ENCODE peak calls at places on chromosomes 2 and 18, in four cellular contexts. F is SJSA1, K is psoas muscle, R is endodermal cell. P is an unnamed sample.

GRCh38 chr18:77711096-77711495 is 461.4 kb downstream of the GALR1 start:
- DNase-seq in F (no peak), K (no peak), R (no peak), P (no peak)

GRCh38 chr2:48530033-48530804 is at the start of gene STON1:
- DNase-seq in F (peak; percentile 67), K (peak; percentile 45), R (peak; percentile 79), P (peak; percentile 81)

GRCh38 chr2:200585730-200586643 is at the start of gene AOX1:
- DNase-seq in F (peak; percentile 33), K (peak; percentile 81), R (peak; percentile 92), P (peak; percentile 62)

GRCh38 chr2:84631047-84631446 is 114.7 kb downstream of the DNAH6 start:
- DNase-seq in F (peak; percentile 62), K (no peak), R (no peak), P (no peak)

GRCh38 chr2:44244135-44244871 is 31.0 kb upstream of the SLC3A1 start:
- DNase-seq in F (peak; percentile 60), K (peak; percentile 35), R (peak; percentile 79), P (peak; percentile 59)

GRCh38 chr2:40658917-40659316 is 207.0 kb upstream of the SLC8A1 start:
- DNase-seq in F (no peak), K (no peak), R (peak; percentile 77), P (no peak)

GRCh38 chr18:26159353-26159752 is 25.7 kb downstream of the PSMA8 start:
- DNase-seq in F (no peak), K (no peak), R (no peak), P (no peak)

GRCh38 chr2:73762571-73762970 is 17.3 kb downstream of the DUSP11 start:
- DNase-seq in F (no peak), K (no peak), R (no peak), P (no peak)

GRCh38 chr2:128319773-128320608 is 1.3 kb upstream of the HS6ST1 start:
- DNase-seq in F (no peak), K (no peak), R (peak; percentile 67), P (no peak)

GRCh38 chr2:128630974-128631697 is 312.5 kb upstream of the HS6ST1 start:
- DNase-seq in F (no peak), K (no peak), R (peak; percentile 38), P (peak; percentile 9)

GRCh38 chr18:63160172-63160995 is 159.2 kb downstream of the BCL2 start:
- DNase-seq in F (no peak), K (no peak), R (no peak), P (no peak)

GRCh38 chr2:189613650-189614420 is 33.2 kb upstream of the SLC40A1 start:
- DNase-seq in F (no peak), K (no peak), R (no peak), P (peak; percentile 53)

GRCh38 chr2:113376935-113377445 is 60.5 kb upstream of the ZNG1B start:
- DNase-seq in F (no peak), K (no peak), R (no peak), P (no peak)

GRCh38 chr2:64595397-64596160 is 58.1 kb downstream of the SERTAD2 start:
- DNase-seq in F (peak; percentile 8), K (no peak), R (no peak), P (no peak)

GRCh38 chr2:111198701-111199100 is 78.0 kb downstream of the BCL2L11 start:
- DNase-seq in F (no peak), K (no peak), R (peak; percentile 18), P (no peak)

GRCh38 chr2:128304715-128305554 is 13.7 kb downstream of the HS6ST1 start:
- DNase-seq in F (peak; percentile 86), K (peak; percentile 86), R (peak; percentile 75), P (peak; percentile 87)

GRCh38 chr18:58135170-58135569 is 91.1 kb downstream of the NEDD4L start:
- DNase-seq in F (peak; percentile 29), K (no peak), R (no peak), P (no peak)

GRCh38 chr2:10303174-10303633 is 500 bp downstream of the HPCAL1 start:
- DNase-seq in F (no peak), K (no peak), R (no peak), P (peak; percentile 63)

GRCh38 chr2:241540766-241541561 is 17.6 kb upstream of the BOK start:
- DNase-seq in F (peak; percentile 44), K (peak; percentile 72), R (peak; percentile 97), P (no peak)

GRCh38 chr2:219296631-219297391 is 12.4 kb downstream of the PTPRN start:
- DNase-seq in F (no peak), K (no peak), R (no peak), P (peak; percentile 77)

GRCh38 chr2:28369355-28369754 is 23.3 kb upstream of the FOSL2 start:
- DNase-seq in F (no peak), K (no peak), R (no peak), P (no peak)
- H3K27ac ChIP-seq in F (no peak overlapping the region), K (peak overlapping the region; percentile 63), R (no peak overlapping the region), P (no peak overlapping the region)

DNA sequence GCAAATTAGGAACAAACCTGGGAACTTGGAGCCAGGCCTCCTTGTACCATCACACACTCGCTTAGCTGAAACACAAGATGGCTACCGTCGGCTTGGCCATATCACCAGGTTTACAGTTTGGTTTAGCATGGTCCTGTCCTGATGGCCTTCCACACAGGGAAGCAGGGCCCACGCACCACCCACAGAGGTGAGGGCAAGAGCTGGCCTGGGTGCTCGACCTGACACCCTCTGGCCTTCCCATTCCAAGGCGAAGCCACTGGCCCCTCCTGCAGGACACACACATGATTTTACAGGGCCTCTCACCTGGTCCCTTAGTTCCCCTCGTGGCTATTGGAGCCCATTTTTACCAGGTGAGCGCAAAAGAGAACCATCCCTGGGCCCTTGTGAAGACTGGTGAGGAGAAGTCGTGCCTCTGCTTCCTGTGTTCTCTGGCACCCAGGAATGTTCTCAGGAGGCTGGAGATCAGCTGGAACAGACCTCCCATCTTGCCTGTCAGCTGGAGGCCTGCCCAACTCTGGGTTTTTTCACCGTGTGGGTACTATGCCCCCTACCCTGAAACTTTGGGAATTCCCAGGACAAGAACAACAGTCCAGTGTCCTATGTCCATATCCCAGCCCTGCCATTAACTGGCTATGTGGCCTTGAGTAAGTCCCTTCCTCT is 53.0 kb upstream of the FOSL2 start:
- DNase-seq in F (peak; percentile 77), K (no peak), R (no peak), P (peak; percentile 71)
- H3K27ac ChIP-seq in F (peak overlapping the region; percentile 92), K (peak overlapping the region; percentile 62), R (peak overlapping the region; percentile 95), P (no peak overlapping the region)

DNA sequence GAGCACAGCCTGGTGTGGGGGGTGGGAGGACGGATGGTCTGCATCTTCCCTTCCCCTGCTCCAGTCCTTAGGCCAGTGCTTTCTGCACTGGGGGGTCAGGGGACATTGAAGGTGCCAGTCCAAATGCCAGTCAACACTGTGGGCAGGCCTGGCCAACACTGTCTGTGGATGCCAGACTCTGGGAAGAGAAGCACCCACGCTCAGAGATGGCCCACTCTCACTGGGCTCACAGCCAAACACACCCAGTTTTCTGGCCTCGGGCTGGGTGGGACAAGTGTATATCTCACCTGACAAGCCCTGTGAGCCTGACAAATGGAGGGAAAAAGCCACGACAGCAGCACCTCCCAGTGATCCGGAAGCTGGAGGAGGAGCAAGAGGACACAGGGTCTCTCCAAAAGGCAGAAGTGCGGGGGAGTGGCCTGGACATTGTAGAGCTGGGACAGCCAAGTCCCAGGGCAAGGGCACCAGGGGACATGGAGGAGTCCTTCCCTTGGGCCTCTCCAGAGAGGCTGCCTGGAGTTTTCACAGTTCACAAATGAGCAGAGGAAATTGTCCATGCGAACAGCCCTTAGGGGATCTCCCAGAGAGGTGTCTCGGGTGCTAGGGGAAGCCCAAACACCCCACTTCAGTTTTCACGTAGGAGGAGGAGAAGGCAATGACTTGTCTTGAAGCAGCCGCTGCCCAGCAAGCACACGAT is 79.3 kb downstream of the SDC1 start:
- DNase-seq in F (no peak), K (no peak), R (peak; percentile 68), P (no peak)
- H3K27ac ChIP-seq in F (no peak overlapping the region), K (no peak overlapping the region), R (no peak overlapping the region), P (no peak overlapping the region)

DNA sequence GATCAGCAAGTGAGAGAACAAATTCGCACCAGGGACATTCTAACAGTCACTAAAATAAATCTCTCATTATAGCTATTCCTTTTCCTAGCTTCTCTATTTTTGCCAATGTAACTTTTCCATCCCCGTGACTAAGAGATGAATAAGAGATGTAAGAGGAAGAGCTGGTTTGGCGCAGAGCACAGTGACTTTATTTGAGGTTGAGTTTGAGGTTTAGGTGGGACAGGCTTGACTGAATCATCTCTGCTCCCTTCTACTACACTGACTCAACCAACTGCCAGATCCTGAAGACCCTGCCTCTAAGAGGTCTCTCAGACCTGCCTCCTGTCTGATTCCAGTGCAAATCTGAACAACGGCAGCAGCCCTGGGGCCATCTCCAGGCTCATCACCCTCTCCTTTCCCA is 28.0 kb downstream of the RFX8 start:
- DNase-seq in F (peak; percentile 56), K (no peak), R (no peak), P (no peak)
- H3K27ac ChIP-seq in F (peak overlapping the region; percentile 59), K (no peak overlapping the region), R (no peak overlapping the region), P (no peak overlapping the region)

DNA sequence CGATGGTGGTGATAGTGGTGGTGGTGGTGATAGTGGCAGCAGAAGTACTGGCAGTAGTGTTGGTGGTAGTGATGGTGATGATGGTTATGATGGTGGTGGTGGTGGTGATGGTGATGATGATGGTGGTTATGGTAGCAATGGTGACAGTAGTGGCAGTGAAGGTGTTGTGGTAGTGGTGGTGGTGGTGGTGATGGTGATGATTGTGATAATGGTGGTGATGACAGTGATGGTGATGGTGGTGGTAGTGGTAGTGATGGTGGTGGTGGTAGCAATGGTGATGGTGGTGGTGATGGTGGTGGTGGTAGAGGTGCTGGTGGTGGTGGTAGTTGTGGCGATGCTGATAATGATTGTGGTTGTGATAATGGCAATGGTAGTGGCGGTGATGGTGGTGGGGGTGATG is 126.5 kb downstream of the AFF3 start:
- DNase-seq in F (no peak), K (no peak), R (no peak), P (no peak)
- H3K27ac ChIP-seq in F (no peak overlapping the region), K (no peak overlapping the region), R (no peak overlapping the region), P (no peak overlapping the region)

GRCh38 chr2:71070294-71071025 is 2.0 kb downstream of the NAGK start:
- DNase-seq in F (no peak), K (no peak), R (peak; percentile 78), P (no peak)

GRCh38 chr2:71067567-71068217 is 756 bp upstream of the NAGK start:
- DNase-seq in F (no peak), K (no peak), R (no peak), P (no peak)

GRCh38 chr2:71068218-71069035 is at the start of gene NAGK:
- DNase-seq in F (peak; percentile 99), K (peak; percentile 97), R (peak; percentile 99), P (peak; percentile 98)

GRCh38 chr2:71071681-71072398 is 3.4 kb downstream of the NAGK start:
- DNase-seq in F (no peak), K (no peak), R (peak; percentile 52), P (peak; percentile 70)

GRCh38 chr2:71069376-71069775 is 928 bp downstream of the NAGK start:
- DNase-seq in F (no peak), K (no peak), R (no peak), P (no peak)
- H3K27ac ChIP-seq in F (peak overlapping the region; percentile 79), K (no peak overlapping the region), R (no peak overlapping the region), P (no peak overlapping the region)

GRCh38 chr18:34821669-34822210 is 111.6 kb downstream of the DTNA start:
- DNase-seq in F (no peak), K (no peak), R (peak; percentile 50), P (no peak)
- H3K27ac ChIP-seq in F (no peak overlapping the region), K (no peak overlapping the region), R (no peak overlapping the region), P (no peak overlapping the region)

P was measured in aorta.